ENCODE peak calls at places on chromosomes 13 and 19, in seven cellular contexts. One of them, this sample, is unnamed.

GRCh38 chr19:35037716-35038622 is 3.6 kb upstream of the HPN start:
- DNase-seq in A549: no peak
- DNase-seq in upper lobe of left lung: no peak
- DNase-seq in H1: no peak
- DNase-seq in testis: peak
- DNase-seq in spleen: no peak
- DNase-seq in IMR-90: no peak
- DNase-seq in this sample: no peak

GRCh38 chr13:73832203-73832602 is 302.0 kb downstream of the KLF12 start:
- DNase-seq in IMR-90: no peak
- DNase-seq in upper lobe of left lung: no peak
- DNase-seq in testis: no peak
- DNase-seq in H1: no peak
- DNase-seq in spleen: no peak
- DNase-seq in A549: no peak
- DNase-seq in this sample: no peak

GRCh38 chr13:48978942-48979601 is 3.4 kb downstream of the FNDC3A start:
- DNase-seq in IMR-90: no peak
- DNase-seq in upper lobe of left lung: no peak
- DNase-seq in spleen: no peak
- DNase-seq in H1: no peak
- DNase-seq in A549: no peak
- DNase-seq in testis: no peak
- DNase-seq in this sample: no peak

GRCh38 chr13:50424993-50425392 is 409.7 kb downstream of the KCNRG start:
- DNase-seq in testis: no peak
- DNase-seq in H1: no peak
- DNase-seq in spleen: no peak
- DNase-seq in A549: no peak
- DNase-seq in upper lobe of left lung: no peak
- DNase-seq in IMR-90: no peak
- DNase-seq in this sample: no peak

GRCh38 chr13:23748591-23748990 is 140.6 kb downstream of the MIPEP start:
- DNase-seq in testis: no peak
- DNase-seq in upper lobe of left lung: no peak
- DNase-seq in H1: no peak
- DNase-seq in IMR-90: no peak
- DNase-seq in spleen: no peak
- DNase-seq in A549: no peak
- DNase-seq in this sample: no peak

GRCh38 chr13:114212096-114212495 is 22.6 kb upstream of the CDC16 start:
- DNase-seq in upper lobe of left lung: no peak
- DNase-seq in H1: no peak
- DNase-seq in IMR-90: peak
- DNase-seq in testis: no peak
- DNase-seq in A549: no peak
- DNase-seq in spleen: no peak
- DNase-seq in this sample: no peak

GRCh38 chr13:97586941-97587340 is 153.0 kb downstream of the RAP2A start:
- DNase-seq in A549: no peak
- DNase-seq in spleen: no peak
- DNase-seq in upper lobe of left lung: no peak
- DNase-seq in H1: no peak
- DNase-seq in IMR-90: no peak
- DNase-seq in testis: no peak
- DNase-seq in this sample: no peak

GRCh38 chr13:44801990-44802389 is 187.3 kb downstream of the NUFIP1 start:
- DNase-seq in upper lobe of left lung: no peak
- DNase-seq in spleen: no peak
- DNase-seq in A549: no peak
- DNase-seq in H1: no peak
- DNase-seq in testis: no peak
- DNase-seq in IMR-90: peak
- DNase-seq in this sample: no peak

GRCh38 chr19:7832781-7833180 is 2.8 kb downstream of the EVI5L start:
- DNase-seq in A549: no peak
- DNase-seq in spleen: no peak
- DNase-seq in IMR-90: no peak
- DNase-seq in testis: no peak
- DNase-seq in upper lobe of left lung: no peak
- DNase-seq in H1: no peak
- DNase-seq in this sample: no peak

GRCh38 chr13:113531041-113531873 is 40.7 kb upstream of the DCUN1D2 start:
- DNase-seq in testis: peak
- DNase-seq in upper lobe of left lung: no peak
- DNase-seq in IMR-90: no peak
- DNase-seq in A549: no peak
- DNase-seq in H1: no peak
- DNase-seq in spleen: peak
- DNase-seq in this sample: no peak

GRCh38 chr13:42405665-42406390 is 133.9 kb downstream of the AKAP11 start:
- DNase-seq in upper lobe of left lung: no peak
- DNase-seq in IMR-90: peak
- DNase-seq in A549: no peak
- DNase-seq in H1: no peak
- DNase-seq in testis: no peak
- DNase-seq in spleen: no peak
- DNase-seq in this sample: no peak

GRCh38 chr19:38718747-38719543 is 25.3 kb downstream of the CAPN12 start:
- DNase-seq in spleen: no peak
- DNase-seq in testis: no peak
- DNase-seq in A549: no peak
- DNase-seq in upper lobe of left lung: peak
- DNase-seq in IMR-90: no peak
- DNase-seq in H1: peak
- DNase-seq in this sample: no peak

GRCh38 chr13:80751854-80752253 is 410.9 kb upstream of the SPRY2 start:
- DNase-seq in A549: no peak
- DNase-seq in spleen: no peak
- DNase-seq in H1: no peak
- DNase-seq in IMR-90: no peak
- DNase-seq in upper lobe of left lung: no peak
- DNase-seq in testis: no peak
- DNase-seq in this sample: no peak

GRCh38 chr13:108932206-108932605 is 302.8 kb downstream of the MYO16 start:
- DNase-seq in H1: no peak
- DNase-seq in spleen: no peak
- DNase-seq in testis: no peak
- DNase-seq in upper lobe of left lung: no peak
- DNase-seq in A549: no peak
- DNase-seq in IMR-90: no peak
- DNase-seq in this sample: no peak

GRCh38 chr19:4557971-4558941 is 1.2 kb downstream of the SEMA6B start:
- DNase-seq in A549: no peak
- DNase-seq in IMR-90: no peak
- DNase-seq in H1: peak
- DNase-seq in spleen: peak
- DNase-seq in upper lobe of left lung: peak
- DNase-seq in testis: peak
- DNase-seq in this sample: no peak

GRCh38 chr19:1967087-1967608 is 26.2 kb downstream of the CSNK1G2 start:
- DNase-seq in H1: no peak
- DNase-seq in A549: no peak
- DNase-seq in upper lobe of left lung: peak
- DNase-seq in spleen: no peak
- DNase-seq in testis: no peak
- DNase-seq in IMR-90: no peak
- DNase-seq in this sample: no peak

GRCh38 chr13:72792640-72793039 is 10.7 kb downstream of the PIBF1 start:
- DNase-seq in IMR-90: no peak
- DNase-seq in H1: no peak
- DNase-seq in testis: no peak
- DNase-seq in A549: no peak
- DNase-seq in spleen: no peak
- DNase-seq in upper lobe of left lung: no peak
- DNase-seq in this sample: no peak

GRCh38 chr13:94765814-94766213 is 53.5 kb upstream of the SOX21 start:
- DNase-seq in H1: no peak
- DNase-seq in testis: peak
- DNase-seq in A549: no peak
- DNase-seq in upper lobe of left lung: no peak
- DNase-seq in spleen: no peak
- DNase-seq in IMR-90: no peak
- DNase-seq in this sample: no peak

GRCh38 chr13:36163303-36163702 is 32.1 kb upstream of the DCLK1 start:
- DNase-seq in A549: no peak
- DNase-seq in spleen: no peak
- DNase-seq in upper lobe of left lung: no peak
- DNase-seq in H1: no peak
- DNase-seq in testis: no peak
- DNase-seq in IMR-90: no peak
- DNase-seq in this sample: no peak

DNA sequence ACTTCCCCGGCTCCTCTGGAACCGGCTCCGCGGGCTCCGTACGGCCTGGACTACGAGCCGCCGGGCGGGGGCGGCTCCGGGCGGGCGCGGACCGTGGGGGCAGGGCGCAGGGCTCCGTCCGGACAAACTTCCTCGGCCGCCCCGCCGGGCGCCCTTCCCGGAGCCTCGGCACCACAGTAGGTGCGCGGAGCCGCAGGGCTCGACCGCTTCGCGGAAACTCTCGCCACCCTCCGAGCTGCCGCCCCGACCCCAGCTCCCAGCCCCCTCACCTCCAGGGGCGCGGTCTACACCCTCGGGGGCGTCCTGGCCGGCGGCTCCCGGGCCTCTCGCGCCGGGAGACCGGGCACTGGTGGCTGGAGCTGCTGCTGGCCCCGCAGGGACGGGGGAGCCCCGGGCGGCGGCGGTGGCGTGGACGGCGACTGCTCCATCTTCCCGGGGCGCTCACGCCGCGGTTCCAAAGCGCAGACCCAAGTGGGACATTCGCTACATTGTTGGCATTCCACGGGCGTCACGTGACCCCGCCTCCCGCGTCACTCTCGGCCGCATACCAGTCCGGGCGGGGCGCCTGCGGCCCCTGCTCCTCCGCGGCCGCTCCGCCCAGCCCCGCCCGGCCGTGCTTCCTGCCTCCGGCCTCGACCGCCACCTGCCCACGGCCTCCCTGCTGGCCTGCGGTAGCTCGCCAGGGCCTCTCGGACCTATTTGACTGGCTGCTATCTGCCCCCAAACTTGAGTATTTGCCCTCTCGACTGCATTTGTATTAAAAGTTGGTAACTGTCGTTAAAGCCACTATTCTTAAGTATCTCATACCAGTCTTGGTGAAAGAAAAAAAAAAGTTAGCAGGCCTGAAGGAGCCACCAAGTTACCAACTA is at the start of gene LATS2:
- DNase-seq in upper lobe of left lung: peak
- DNase-seq in spleen: peak
- DNase-seq in H1: peak
- DNase-seq in testis: peak
- DNase-seq in IMR-90: peak
- DNase-seq in A549: peak
- DNase-seq in this sample: peak
- TF ChIP-seq POLR2A in upper lobe of left lung: peak
- TF ChIP-seq POLR2A in spleen: no peak
- TF ChIP-seq POLR2A in H1: peak
- TF ChIP-seq POLR2A in testis: peak
- TF ChIP-seq POLR2A in IMR-90: peak
- TF ChIP-seq POLR2A in A549: no peak
- TF ChIP-seq POLR2A in this sample: peak

GRCh38 chr19:29524912-29525870 is 603 bp upstream of the VSTM2B start:
- DNase-seq in H1: peak
- DNase-seq in upper lobe of left lung: peak
- DNase-seq in A549: no peak
- DNase-seq in testis: no peak
- DNase-seq in IMR-90: no peak
- DNase-seq in spleen: peak
- DNase-seq in this sample: no peak
- H3K27ac ChIP-seq in H1: no peak
- H3K27ac ChIP-seq in upper lobe of left lung: no peak
- H3K27ac ChIP-seq in A549: no peak
- H3K27ac ChIP-seq in testis: no peak
- H3K27ac ChIP-seq in IMR-90: no peak
- H3K27ac ChIP-seq in spleen: no peak
- H3K27ac ChIP-seq in this sample: no peak

DNA sequence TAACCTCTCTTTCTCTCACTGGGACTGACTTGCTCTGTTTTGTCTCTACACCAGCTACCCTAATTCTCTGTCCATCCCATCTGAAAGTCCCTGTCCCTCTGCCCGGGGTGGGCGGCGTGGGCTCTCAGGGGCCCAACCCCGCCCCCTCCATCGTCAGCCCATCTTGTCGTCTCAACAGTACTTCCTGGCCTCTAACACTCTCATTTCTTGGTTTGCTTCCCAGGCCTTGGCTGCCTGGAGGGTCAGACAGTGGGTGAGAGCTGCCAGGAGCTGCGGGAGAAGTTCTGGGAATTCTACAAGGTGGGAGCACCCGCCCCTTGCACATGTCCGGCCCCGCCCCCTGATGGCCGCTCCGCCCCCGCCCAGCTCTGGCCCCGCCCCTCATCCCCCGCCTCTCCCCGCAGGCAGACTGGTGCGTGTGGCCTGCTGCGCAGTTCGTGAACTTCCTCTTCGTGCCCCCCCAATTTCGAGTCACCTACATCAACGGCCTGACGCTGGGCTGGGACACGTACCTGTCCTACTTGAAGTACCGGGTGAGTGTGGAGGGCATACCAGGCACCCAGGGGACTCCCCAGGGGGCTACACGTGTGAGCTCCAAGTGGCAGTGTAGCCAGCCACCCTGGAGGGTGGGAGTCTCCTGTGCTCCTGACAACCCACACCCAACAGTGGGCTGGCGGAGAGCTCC is 1.7 kb downstream of the MPV17L2 start:
- DNase-seq in A549: no peak
- DNase-seq in testis: peak
- DNase-seq in IMR-90: peak
- DNase-seq in upper lobe of left lung: peak
- DNase-seq in H1: peak
- DNase-seq in spleen: peak
- DNase-seq in this sample: no peak
- H3K4me3 ChIP-seq in A549: no peak
- H3K4me3 ChIP-seq in testis: peak
- H3K4me3 ChIP-seq in IMR-90: no peak
- H3K4me3 ChIP-seq in upper lobe of left lung: no peak
- H3K4me3 ChIP-seq in H1: peak
- H3K4me3 ChIP-seq in spleen: peak
- H3K4me3 ChIP-seq in this sample: peak

GRCh38 chr19:58395979-58396627 is 647 bp downstream of the RNF225 start:
- DNase-seq in spleen: no peak
- DNase-seq in IMR-90: no peak
- DNase-seq in A549: no peak
- DNase-seq in testis: no peak
- DNase-seq in H1: peak
- DNase-seq in upper lobe of left lung: peak
- DNase-seq in this sample: no peak

GRCh38 chr19:58394821-58395219 is 636 bp upstream of the RNF225 start:
- DNase-seq in H1: peak
- DNase-seq in testis: no peak
- DNase-seq in A549: no peak
- DNase-seq in IMR-90: no peak
- DNase-seq in upper lobe of left lung: peak
- DNase-seq in spleen: no peak
- DNase-seq in this sample: no peak

GRCh38 chr19:58393725-58394033 is 1.8 kb upstream of the RNF225 start:
- DNase-seq in spleen: no peak
- DNase-seq in H1: no peak
- DNase-seq in IMR-90: no peak
- DNase-seq in A549: no peak
- DNase-seq in testis: no peak
- DNase-seq in upper lobe of left lung: no peak
- DNase-seq in this sample: no peak

GRCh38 chr19:58395220-58395978 is at the start of gene RNF225:
- DNase-seq in testis: no peak
- DNase-seq in upper lobe of left lung: peak
- DNase-seq in A549: no peak
- DNase-seq in H1: peak
- DNase-seq in spleen: no peak
- DNase-seq in IMR-90: no peak
- DNase-seq in this sample: no peak

GRCh38 chr19:58392945-58393724 is 2.3 kb upstream of the RNF225 start:
- DNase-seq in testis: no peak
- DNase-seq in upper lobe of left lung: peak
- DNase-seq in H1: no peak
- DNase-seq in spleen: no peak
- DNase-seq in A549: no peak
- DNase-seq in IMR-90: no peak
- DNase-seq in this sample: no peak
- TF ChIP-seq POLR2A in testis: no peak
- TF ChIP-seq POLR2A in upper lobe of left lung: no peak
- TF ChIP-seq POLR2A in H1: peak
- TF ChIP-seq POLR2A in spleen: no peak
- TF ChIP-seq POLR2A in A549: no peak
- TF ChIP-seq POLR2A in IMR-90: no peak
- TF ChIP-seq POLR2A in this sample: no peak

This sample was measured in esophagus squamous epithelium.